ENCODE peak calls at places on chromosomes 16 and 17, in six cellular contexts. One of them, this sample, is unnamed.

GRCh38 chr17:29569245-29569950 is 897 bp downstream of the TP53I13 start:
- DNase-seq in psoas muscle: no peak
- DNase-seq in right cardiac atrium: peak; percentile 47
- DNase-seq in CD4-positive, CD25-positive, alpha-beta regulatory T cell: no peak
- DNase-seq in heart left ventricle: peak; percentile 10
- DNase-seq in left ventricle myocardium inferior: no peak
- DNase-seq in this sample: no peak

GRCh38 chr16:27699540-27699939 is 149.6 kb downstream of the KATNIP start:
- DNase-seq in psoas muscle: no peak
- DNase-seq in right cardiac atrium: no peak
- DNase-seq in CD4-positive, CD25-positive, alpha-beta regulatory T cell: no peak
- DNase-seq in heart left ventricle: no peak
- DNase-seq in left ventricle myocardium inferior: no peak
- DNase-seq in this sample: peak; percentile 45

GRCh38 chr16:71246309-71246708 is 15.8 kb upstream of the HYDIN start:
- DNase-seq in psoas muscle: no peak
- DNase-seq in right cardiac atrium: no peak
- DNase-seq in CD4-positive, CD25-positive, alpha-beta regulatory T cell: no peak
- DNase-seq in heart left ventricle: no peak
- DNase-seq in left ventricle myocardium inferior: no peak
- DNase-seq in this sample: no peak

GRCh38 chr16:68756250-68757051 is 19.4 kb downstream of the CDH1 start:
- DNase-seq in psoas muscle: no peak
- DNase-seq in right cardiac atrium: no peak
- DNase-seq in CD4-positive, CD25-positive, alpha-beta regulatory T cell: peak; percentile 25
- DNase-seq in heart left ventricle: no peak
- DNase-seq in left ventricle myocardium inferior: no peak
- DNase-seq in this sample: no peak

GRCh38 chr17:80694085-80694991 is 149.7 kb downstream of the RPTOR start:
- DNase-seq in psoas muscle: no peak
- DNase-seq in right cardiac atrium: no peak
- DNase-seq in CD4-positive, CD25-positive, alpha-beta regulatory T cell: no peak
- DNase-seq in heart left ventricle: no peak
- DNase-seq in left ventricle myocardium inferior: no peak
- DNase-seq in this sample: no peak

GRCh38 chr17:74959826-74960738 is 12.5 kb downstream of the HID1 start:
- DNase-seq in psoas muscle: no peak
- DNase-seq in right cardiac atrium: peak; percentile 32
- DNase-seq in CD4-positive, CD25-positive, alpha-beta regulatory T cell: no peak
- DNase-seq in heart left ventricle: no peak
- DNase-seq in left ventricle myocardium inferior: no peak
- DNase-seq in this sample: no peak

GRCh38 chr17:81576621-81577277 is 24.6 kb upstream of the FAAP100 start:
- DNase-seq in psoas muscle: no peak
- DNase-seq in right cardiac atrium: peak; percentile 51
- DNase-seq in CD4-positive, CD25-positive, alpha-beta regulatory T cell: no peak
- DNase-seq in heart left ventricle: no peak
- DNase-seq in left ventricle myocardium inferior: no peak
- DNase-seq in this sample: no peak

GRCh38 chr16:28264656-28265055 is 27.7 kb upstream of the SBK1 start:
- DNase-seq in psoas muscle: peak; percentile 60
- DNase-seq in right cardiac atrium: no peak
- DNase-seq in CD4-positive, CD25-positive, alpha-beta regulatory T cell: no peak
- DNase-seq in heart left ventricle: no peak
- DNase-seq in left ventricle myocardium inferior: no peak
- DNase-seq in this sample: no peak

GRCh38 chr16:86787538-86787937 is 209.2 kb downstream of the FOXL1 start:
- DNase-seq in psoas muscle: no peak
- DNase-seq in right cardiac atrium: no peak
- DNase-seq in CD4-positive, CD25-positive, alpha-beta regulatory T cell: no peak
- DNase-seq in heart left ventricle: no peak
- DNase-seq in left ventricle myocardium inferior: no peak
- DNase-seq in this sample: no peak

GRCh38 chr17:19744492-19744891 is 3.6 kb downstream of the ALDH3A1 start:
- DNase-seq in psoas muscle: peak; percentile 45
- DNase-seq in right cardiac atrium: peak; percentile 72
- DNase-seq in CD4-positive, CD25-positive, alpha-beta regulatory T cell: no peak
- DNase-seq in heart left ventricle: no peak
- DNase-seq in left ventricle myocardium inferior: no peak
- DNase-seq in this sample: no peak

DNA sequence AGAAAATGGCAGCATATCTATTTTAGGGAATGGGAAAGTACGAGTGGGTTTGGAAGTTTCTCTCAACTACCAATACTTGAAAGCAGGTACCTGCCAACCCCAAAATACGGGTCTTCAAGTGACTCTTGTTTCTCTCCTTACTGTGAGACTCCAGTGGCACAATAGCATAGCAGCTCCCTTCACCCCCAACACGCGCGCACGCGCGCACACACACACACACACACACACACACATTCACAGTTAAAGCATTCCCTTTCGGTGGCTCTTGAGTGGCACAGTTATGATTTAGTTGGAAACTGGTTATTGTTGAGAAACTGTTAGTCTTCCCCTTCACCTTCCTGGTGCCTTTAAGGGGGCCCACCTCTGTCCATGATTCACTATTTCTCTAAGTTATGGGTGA is 30.0 kb upstream of the CCL2 start:
- DNase-seq in psoas muscle: no peak
- DNase-seq in right cardiac atrium: no peak
- DNase-seq in CD4-positive, CD25-positive, alpha-beta regulatory T cell: no peak
- DNase-seq in heart left ventricle: no peak
- DNase-seq in left ventricle myocardium inferior: no peak
- DNase-seq in this sample: no peak
- H3K4me1 ChIP-seq in psoas muscle: no peaks in the 10 kb centered on the region
- H3K4me1 ChIP-seq in right cardiac atrium: peaks cover 3% of the 10 kb centered on the region
- H3K4me1 ChIP-seq in CD4-positive, CD25-positive, alpha-beta regulatory T cell: no peaks in the 10 kb centered on the region
- H3K4me1 ChIP-seq in heart left ventricle: no peaks in the 10 kb centered on the region
- H3K4me1 ChIP-seq in left ventricle myocardium inferior: no peaks in the 10 kb centered on the region
- H3K4me1 ChIP-seq in this sample: no peaks in the 10 kb centered on the region

GRCh38 chr17:42537826-42538451 is 1.9 kb downstream of the NAGLU start:
- DNase-seq in psoas muscle: no peak
- DNase-seq in right cardiac atrium: peak; percentile 43
- DNase-seq in CD4-positive, CD25-positive, alpha-beta regulatory T cell: no peak
- DNase-seq in heart left ventricle: no peak
- DNase-seq in left ventricle myocardium inferior: no peak
- DNase-seq in this sample: no peak
- H3K4me3 ChIP-seq in psoas muscle: peak overlapping the region; percentile 74
- H3K4me3 ChIP-seq in right cardiac atrium: no peak overlapping the region
- H3K4me3 ChIP-seq in CD4-positive, CD25-positive, alpha-beta regulatory T cell: no peak overlapping the region
- H3K4me3 ChIP-seq in heart left ventricle: no peak overlapping the region
- H3K4me3 ChIP-seq in left ventricle myocardium inferior: no peak overlapping the region
- H3K4me3 ChIP-seq in this sample: no peak overlapping the region

GRCh38 chr17:47605006-47605405 is 44.7 kb upstream of the KPNB1 start:
- DNase-seq in psoas muscle: no peak
- DNase-seq in right cardiac atrium: no peak
- DNase-seq in CD4-positive, CD25-positive, alpha-beta regulatory T cell: no peak
- DNase-seq in heart left ventricle: no peak
- DNase-seq in left ventricle myocardium inferior: no peak
- DNase-seq in this sample: no peak

GRCh38 chr17:47603830-47604229 is 45.9 kb upstream of the KPNB1 start:
- DNase-seq in psoas muscle: no peak
- DNase-seq in right cardiac atrium: no peak
- DNase-seq in CD4-positive, CD25-positive, alpha-beta regulatory T cell: no peak
- DNase-seq in heart left ventricle: no peak
- DNase-seq in left ventricle myocardium inferior: no peak
- DNase-seq in this sample: no peak

GRCh38 chr17:47607481-47607880 is 42.2 kb upstream of the KPNB1 start:
- DNase-seq in psoas muscle: no peak
- DNase-seq in right cardiac atrium: no peak
- DNase-seq in CD4-positive, CD25-positive, alpha-beta regulatory T cell: no peak
- DNase-seq in heart left ventricle: no peak
- DNase-seq in left ventricle myocardium inferior: no peak
- DNase-seq in this sample: no peak

DNA sequence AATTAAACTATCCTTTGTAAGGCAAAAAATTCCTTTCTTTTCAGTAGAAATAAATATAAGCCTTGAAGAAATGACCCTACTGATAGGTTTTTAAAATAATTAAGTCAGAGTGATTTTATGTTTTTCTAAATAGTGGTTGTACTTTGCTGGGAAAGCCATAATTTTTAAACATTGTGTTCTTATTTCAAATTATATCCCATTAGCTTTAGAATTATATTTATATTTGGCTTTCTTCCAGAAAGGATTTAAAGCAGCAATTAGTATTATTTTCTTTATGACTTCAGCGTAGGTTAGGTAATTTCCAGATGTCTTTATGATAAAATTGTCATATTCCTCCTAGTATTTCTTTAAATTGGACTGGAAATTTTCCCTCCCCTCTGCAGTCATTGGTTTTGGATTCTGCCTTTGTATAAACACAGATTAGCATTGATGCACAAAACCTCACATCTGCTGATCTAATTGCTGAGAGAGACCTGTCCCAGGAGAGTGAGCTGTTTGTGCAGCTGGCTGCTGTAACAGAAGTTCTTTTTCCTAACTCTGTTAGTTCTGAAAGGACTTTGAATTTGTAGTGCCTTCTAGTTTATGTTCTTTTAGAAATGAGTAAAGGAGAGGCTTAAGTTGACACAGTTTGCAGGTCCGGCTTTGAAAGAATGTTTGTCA is 45.3 kb upstream of the KPNB1 start:
- DNase-seq in psoas muscle: no peak
- DNase-seq in right cardiac atrium: no peak
- DNase-seq in CD4-positive, CD25-positive, alpha-beta regulatory T cell: no peak
- DNase-seq in heart left ventricle: peak; percentile 68
- DNase-seq in left ventricle myocardium inferior: peak; percentile 29
- DNase-seq in this sample: no peak
- H3K27ac ChIP-seq in psoas muscle: no peak overlapping the region
- H3K27ac ChIP-seq in right cardiac atrium: no peak overlapping the region
- H3K27ac ChIP-seq in CD4-positive, CD25-positive, alpha-beta regulatory T cell: no peak overlapping the region
- H3K27ac ChIP-seq in heart left ventricle: peak overlapping the region; percentile 55
- H3K27ac ChIP-seq in left ventricle myocardium inferior: peak overlapping the region; percentile 77
- H3K27ac ChIP-seq in this sample: peak overlapping the region; percentile 59

GRCh38 chr16:55376567-55377167 is 52.7 kb downstream of the IRX6 start:
- DNase-seq in psoas muscle: no peak
- DNase-seq in right cardiac atrium: no peak
- DNase-seq in CD4-positive, CD25-positive, alpha-beta regulatory T cell: no peak
- DNase-seq in heart left ventricle: no peak
- DNase-seq in left ventricle myocardium inferior: no peak
- DNase-seq in this sample: no peak
- H3K4me1 ChIP-seq in psoas muscle: peaks cover 3% of the 10 kb centered on the region
- H3K4me1 ChIP-seq in right cardiac atrium: no peaks in the 10 kb centered on the region
- H3K4me1 ChIP-seq in CD4-positive, CD25-positive, alpha-beta regulatory T cell: no peaks in the 10 kb centered on the region
- H3K4me1 ChIP-seq in heart left ventricle: peaks cover 14% of the 10 kb centered on the region
- H3K4me1 ChIP-seq in left ventricle myocardium inferior: peaks cover 26% of the 10 kb centered on the region
- H3K4me1 ChIP-seq in this sample: no peaks in the 10 kb centered on the region

GRCh38 chr17:58525239-58525638 is 10.8 kb upstream of the MTMR4 start:
- DNase-seq in psoas muscle: peak; percentile 63
- DNase-seq in right cardiac atrium: peak; percentile 84
- DNase-seq in CD4-positive, CD25-positive, alpha-beta regulatory T cell: no peak
- DNase-seq in heart left ventricle: peak; percentile 71
- DNase-seq in left ventricle myocardium inferior: peak; percentile 63
- DNase-seq in this sample: peak; percentile 88
- H3K4me3 ChIP-seq in psoas muscle: no peak overlapping the region
- H3K4me3 ChIP-seq in right cardiac atrium: no peak overlapping the region
- H3K4me3 ChIP-seq in CD4-positive, CD25-positive, alpha-beta regulatory T cell: no peak overlapping the region
- H3K4me3 ChIP-seq in heart left ventricle: no peak overlapping the region
- H3K4me3 ChIP-seq in left ventricle myocardium inferior: peak overlapping the region; percentile 12
- H3K4me3 ChIP-seq in this sample: no peak overlapping the region

GRCh38 chr17:57782642-57783337 is 37.7 kb upstream of the CCDC182 start:
- DNase-seq in psoas muscle: peak; percentile 19
- DNase-seq in right cardiac atrium: no peak
- DNase-seq in CD4-positive, CD25-positive, alpha-beta regulatory T cell: no peak
- DNase-seq in heart left ventricle: no peak
- DNase-seq in left ventricle myocardium inferior: no peak
- DNase-seq in this sample: no peak

GRCh38 chr17:57785032-57785431 is 39.9 kb upstream of the CCDC182 start:
- DNase-seq in psoas muscle: no peak
- DNase-seq in right cardiac atrium: peak; percentile 86
- DNase-seq in CD4-positive, CD25-positive, alpha-beta regulatory T cell: no peak
- DNase-seq in heart left ventricle: peak; percentile 72
- DNase-seq in left ventricle myocardium inferior: peak; percentile 64
- DNase-seq in this sample: no peak

GRCh38 chr17:57783338-57783742 is 38.2 kb upstream of the CCDC182 start:
- DNase-seq in psoas muscle: peak; percentile 70
- DNase-seq in right cardiac atrium: peak; percentile 91
- DNase-seq in CD4-positive, CD25-positive, alpha-beta regulatory T cell: peak; percentile 42
- DNase-seq in heart left ventricle: peak; percentile 69
- DNase-seq in left ventricle myocardium inferior: peak; percentile 70
- DNase-seq in this sample: peak; percentile 81

GRCh38 chr17:57782051-57782490 is 37.0 kb upstream of the CCDC182 start:
- DNase-seq in psoas muscle: no peak
- DNase-seq in right cardiac atrium: peak; percentile 60
- DNase-seq in CD4-positive, CD25-positive, alpha-beta regulatory T cell: no peak
- DNase-seq in heart left ventricle: peak; percentile 45
- DNase-seq in left ventricle myocardium inferior: no peak
- DNase-seq in this sample: no peak

GRCh38 chr17:57784226-57784895 is 39.3 kb upstream of the CCDC182 start:
- DNase-seq in psoas muscle: no peak
- DNase-seq in right cardiac atrium: no peak
- DNase-seq in CD4-positive, CD25-positive, alpha-beta regulatory T cell: no peak
- DNase-seq in heart left ventricle: no peak
- DNase-seq in left ventricle myocardium inferior: no peak
- DNase-seq in this sample: no peak
- H3K27ac ChIP-seq in psoas muscle: no peak overlapping the region
- H3K27ac ChIP-seq in right cardiac atrium: no peak overlapping the region
- H3K27ac ChIP-seq in CD4-positive, CD25-positive, alpha-beta regulatory T cell: no peak overlapping the region
- H3K27ac ChIP-seq in heart left ventricle: peak overlapping the region; percentile 51
- H3K27ac ChIP-seq in left ventricle myocardium inferior: peak overlapping the region; percentile 69
- H3K27ac ChIP-seq in this sample: no peak overlapping the region

This sample was measured in ascending aorta.